ENCODE peak calls at places on chromosome 1, in four cellular contexts. Z is Panc1; N is activated CD4-positive, alpha-beta T cell treated with anti-CD3 and anti-CD28 coated beads, Interleukin-2, amount 10 ng/mL, durations not matched to agents 7 days and 5 days; C is NCI-H69. K is an unnamed sample.

GRCh38 chr1:103274886-103275285 is 166.6 kb upstream of the COL11A1 start:
- DNase-seq in Z (no peak), N (no peak), C (no peak), K (no peak)

GRCh38 chr1:48743480-48743879 is 33.2 kb downstream of the BEND5 start:
- DNase-seq in Z (no peak), N (no peak), C (peak), K (no peak)

GRCh38 chr1:184624051-184624450 is 130.6 kb downstream of the EDEM3 start:
- DNase-seq in Z (no peak), N (no peak), C (peak), K (no peak)

GRCh38 chr1:223840254-223840653 is 5.5 kb downstream of the TP53BP2 start:
- DNase-seq in Z (no peak), N (no peak), C (no peak), K (no peak)

GRCh38 chr1:65605621-65606020 is 185.2 kb downstream of the LEPR start:
- DNase-seq in Z (no peak), N (no peak), C (no peak), K (no peak)

GRCh38 chr1:185539277-185539943 is 194.8 kb upstream of the HMCN1 start:
- DNase-seq in Z (no peak), N (no peak), C (no peak), K (no peak)

GRCh38 chr1:102595106-102595505 is 513.2 kb downstream of the COL11A1 start:
- DNase-seq in Z (no peak), N (no peak), C (no peak), K (no peak)

GRCh38 chr1:225425211-225425786 is 2.5 kb downstream of the LBR start:
- DNase-seq in Z (no peak), N (no peak), C (peak), K (no peak)

GRCh38 chr1:62407398-62408009 is 29.3 kb upstream of the USP1 start:
- DNase-seq in Z (peak), N (peak), C (peak), K (peak)

GRCh38 chr1:217048104-217048707 is 325.0 kb upstream of the ESRRG start:
- DNase-seq in Z (no peak), N (no peak), C (peak), K (no peak)

GRCh38 chr1:27668121-27668807 is 3.7 kb downstream of the IFI6 start:
- DNase-seq in Z (no peak), N (no peak), C (no peak), K (no peak)

GRCh38 chr1:76203132-76203531 is 128.6 kb downstream of the ST6GALNAC3 start:
- DNase-seq in Z (no peak), N (no peak), C (peak), K (no peak)

K was measured in dermis microvascular lymphatic vessel endothelial cell.